ENCODE peak calls at places on chromosomes 2 and 18, in six cellular contexts. Y, K, Z, C, G and D are unnamed samples.

GRCh38 chr2:55894720-55895119 is 28.9 kb downstream of the EFEMP1 start:
- DNase-seq in Y (no peak), K (peak), Z (no peak), C (no peak), G (no peak), D (no peak)

GRCh38 chr2:226891780-226892590 is 56.1 kb downstream of the RHBDD1 start:
- DNase-seq in Y (no peak), K (peak), Z (no peak), C (peak), G (peak), D (peak)

GRCh38 chr2:79585701-79586428 is 73.0 kb downstream of the CTNNA2 start:
- DNase-seq in Y (no peak), K (peak), Z (no peak), C (no peak), G (no peak), D (peak)

GRCh38 chr2:36538345-36538744 is 59.6 kb downstream of the FEZ2 start:
- DNase-seq in Y (no peak), K (no peak), Z (no peak), C (no peak), G (no peak), D (no peak)

GRCh38 chr2:172884336-172884735 is 148.7 kb downstream of the RAPGEF4 start:
- DNase-seq in Y (no peak), K (no peak), Z (no peak), C (peak), G (no peak), D (peak)

GRCh38 chr18:23650963-23651927 is 11.5 kb downstream of the ANKRD29 start:
- DNase-seq in Y (no peak), K (peak), Z (no peak), C (peak), G (peak), D (peak)

GRCh38 chr2:196234672-196235071 is 63.3 kb upstream of the STK17B start:
- DNase-seq in Y (no peak), K (peak), Z (no peak), C (peak), G (no peak), D (no peak)

GRCh38 chr18:76450452-76450851 is 44.6 kb downstream of the ZNF516 start:
- DNase-seq in Y (no peak), K (peak), Z (no peak), C (no peak), G (no peak), D (no peak)

GRCh38 chr2:73970850-73971471 is 13.7 kb upstream of the TET3 start:
- DNase-seq in Y (peak), K (peak), Z (no peak), C (no peak), G (no peak), D (no peak)

GRCh38 chr2:120934221-120934639 is 198.6 kb downstream of the GLI2 start:
- DNase-seq in Y (no peak), K (no peak), Z (no peak), C (no peak), G (no peak), D (no peak)

GRCh38 chr2:85755122-85756027 is 1.6 kb downstream of the ATOH8 start:
- DNase-seq in Y (peak), K (peak), Z (peak), C (no peak), G (no peak), D (no peak)

GRCh38 chr2:171522804-171523338 is 597 bp downstream of the CYBRD1 start:
- DNase-seq in Y (no peak), K (peak), Z (peak), C (peak), G (no peak), D (peak)

GRCh38 chr2:218812861-218813260 is 18.7 kb downstream of the PRKAG3 start:
- DNase-seq in Y (no peak), K (no peak), Z (no peak), C (no peak), G (no peak), D (no peak)

GRCh38 chr18:72235422-72235821 is 308.7 kb downstream of the CBLN2 start:
- DNase-seq in Y (no peak), K (no peak), Z (peak), C (no peak), G (no peak), D (no peak)

GRCh38 chr2:137872577-137872976 is 91.7 kb upstream of the HNMT start:
- DNase-seq in Y (no peak), K (no peak), Z (no peak), C (no peak), G (no peak), D (no peak)

GRCh38 chr2:137865954-137866540 is 98.2 kb upstream of the HNMT start:
- DNase-seq in Y (no peak), K (peak), Z (peak), C (peak), G (no peak), D (peak)

GRCh38 chr2:137873860-137874259 is 90.4 kb upstream of the HNMT start:
- DNase-seq in Y (no peak), K (no peak), Z (no peak), C (no peak), G (no peak), D (no peak)

GRCh38 chr2:137870682-137871081 is 93.6 kb upstream of the HNMT start:
- DNase-seq in Y (no peak), K (no peak), Z (no peak), C (no peak), G (no peak), D (no peak)
- TF ChIP-seq CTCF in Y (no peak), K (no peak), Z (no peak), C (no peak), G (no peak), D (no peak)

GRCh38 chr2:225693259-225693658 is 293.7 kb downstream of the NYAP2 start:
- DNase-seq in Y (no peak), K (no peak), Z (no peak), C (no peak), G (no peak), D (no peak)
- TF ChIP-seq CTCF in Y (no peak), K (no peak), Z (peak), C (no peak), G (no peak), D (no peak)

DNA sequence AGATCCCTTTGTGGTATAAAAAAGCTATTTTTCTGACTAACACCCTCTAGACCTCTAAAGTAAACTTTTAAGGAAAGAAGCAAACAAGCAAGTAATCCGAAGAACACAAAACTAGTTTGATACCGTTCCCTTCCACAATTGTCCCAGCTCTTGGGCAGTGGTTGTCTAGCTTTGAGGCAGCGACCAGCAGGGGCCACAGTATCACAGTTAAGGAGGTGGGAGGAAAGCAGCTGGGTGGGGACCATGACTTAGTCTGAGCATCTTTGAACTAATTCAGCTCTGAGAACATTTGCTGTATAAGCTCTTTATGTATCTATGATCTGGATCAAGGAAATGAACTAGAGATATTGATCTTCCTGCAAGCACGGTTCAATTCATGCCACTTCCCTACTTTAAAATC is 51.0 kb downstream of the SF3B1 start:
- DNase-seq in Y (no peak), K (no peak), Z (peak), C (no peak), G (no peak), D (no peak)
- TF ChIP-seq CTCF in Y (no peak), K (no peak), Z (no peak), C (no peak), G (no peak), D (no peak)

DNA sequence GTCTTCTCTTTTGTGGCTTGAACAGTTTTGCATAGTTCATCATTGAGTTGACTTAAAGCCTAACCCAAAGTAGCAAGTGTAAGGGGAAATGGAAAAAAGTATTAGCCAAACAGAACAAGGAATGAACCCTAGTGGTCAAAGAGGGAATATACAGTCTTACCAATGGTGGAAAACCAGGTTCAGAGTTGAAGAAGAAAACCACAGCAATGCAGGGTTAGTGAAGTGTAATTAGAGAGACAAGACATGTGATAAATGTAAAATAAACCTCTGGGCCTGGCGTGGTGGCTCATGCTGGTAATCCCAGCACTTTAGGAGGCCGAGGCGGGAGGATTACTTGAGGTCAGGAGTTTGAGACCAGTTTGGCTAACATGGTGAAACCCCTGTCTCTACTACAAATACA is 2.4 kb downstream of the TTN start:
- DNase-seq in Y (no peak), K (peak), Z (peak), C (peak), G (no peak), D (peak)
- TF ChIP-seq CTCF in Y (peak), K (peak), Z (peak), C (peak), G (peak), D (peak)

DNA sequence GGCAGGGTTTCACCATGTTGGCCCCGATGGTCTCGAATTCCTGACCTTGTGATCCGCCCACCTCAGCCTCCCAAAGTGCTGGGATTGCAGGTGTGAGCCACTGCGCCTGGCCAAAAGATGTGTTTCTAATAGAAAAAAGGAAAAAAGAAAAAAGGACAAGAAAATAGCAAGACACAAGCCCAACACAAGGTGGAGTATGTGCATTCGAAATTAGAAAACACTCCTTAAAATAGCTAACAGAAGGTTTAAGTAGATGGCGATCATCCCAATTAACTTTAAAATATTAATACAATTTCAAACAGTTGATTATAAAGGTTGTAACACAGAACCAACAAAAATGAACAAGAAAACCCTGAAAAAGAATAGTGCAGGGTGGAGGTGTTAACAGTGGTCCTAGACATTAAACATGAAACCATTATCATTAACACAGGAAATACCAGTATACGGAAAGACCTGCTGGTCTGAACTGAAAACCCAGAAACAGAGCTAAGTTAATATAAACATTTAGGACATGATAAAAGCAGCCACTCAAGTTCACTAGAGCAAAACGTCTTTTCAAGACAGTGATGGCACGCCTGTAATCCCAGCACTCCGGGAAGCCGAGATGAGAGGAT is 57.9 kb downstream of the HDLBP start:
- DNase-seq in Y (no peak), K (no peak), Z (no peak), C (no peak), G (no peak), D (no peak)
- TF ChIP-seq CTCF in Y (peak), K (peak), Z (no peak), C (no peak), G (no peak), D (no peak)

GRCh38 chr2:26982102-26982742 is 11.8 kb downstream of the MAPRE3 start:
- DNase-seq in Y (peak), K (peak), Z (peak), C (peak), G (no peak), D (peak)
- TF ChIP-seq CTCF in Y (no peak), K (peak), Z (peak), C (peak), G (no peak), D (peak)

GRCh38 chr2:207166349-207167128 is 791 bp upstream of the KLF7 start:
- DNase-seq in Y (peak), K (peak), Z (peak), C (peak), G (no peak), D (peak)
- TF ChIP-seq CTCF in Y (peak), K (no peak), Z (peak), C (no peak), G (peak), D (peak)

DNA sequence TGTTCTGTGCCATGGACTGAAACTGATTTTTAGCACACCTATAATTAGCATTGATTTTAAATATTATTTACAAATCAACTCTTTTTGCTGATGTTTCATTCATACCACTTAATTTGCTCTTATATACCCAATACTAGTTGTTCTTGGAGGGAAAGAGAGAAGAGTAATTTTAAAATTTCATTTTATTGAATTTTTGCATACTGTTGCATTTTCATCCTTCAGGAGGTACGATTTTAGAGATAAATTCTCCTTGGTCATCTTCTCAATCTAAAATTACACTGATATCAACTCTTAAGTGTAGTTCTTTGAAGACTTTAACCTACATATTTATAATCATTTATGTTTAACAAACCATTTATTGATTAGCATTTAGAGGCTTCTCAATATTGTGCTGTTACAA is 71.0 kb downstream of the SLC4A10 start:
- DNase-seq in Y (no peak), K (no peak), Z (no peak), C (no peak), G (no peak), D (no peak)
- TF ChIP-seq CTCF in Y (no peak), K (no peak), Z (no peak), C (no peak), G (no peak), D (no peak)